ENCODE peak calls at places on chromosomes 11 and 22, in four cellular contexts. Y is stimulated activated naive CD8-positive, alpha-beta T cell treated with anti-CD3 and anti-CD28 coated beads, Interleukin-15, amount 100 ng/mL, for 72 hours; V is SW480; I is GOT3. E is an unnamed sample.

GRCh38 chr22:46936378-46936916 is 174.0 kb downstream of the TBC1D22A start:
- DNase-seq in V (peak; percentile 52), I (no peak), Y (no peak), E (no peak)

GRCh38 chr22:32646476-32646875 is 155.0 kb upstream of the TIMP3 start:
- DNase-seq in I (no peak), V (no peak), Y (no peak), E (no peak)

GRCh38 chr22:28345304-28345703 is 334.3 kb downstream of the TTC28 start:
- DNase-seq in I (no peak), V (no peak), Y (no peak), E (peak; percentile 10)

GRCh38 chr11:40338739-40339138 is 1120.7 kb downstream of the LRRC4C start:
- DNase-seq in I (no peak), Y (no peak), V (peak; percentile 7), E (no peak)

GRCh38 chr11:99320769-99321290 is 300.1 kb downstream of the CNTN5 start:
- DNase-seq in I (no peak), V (no peak), Y (no peak), E (no peak)

GRCh38 chr11:30049214-30049613 is 32.4 kb upstream of the KCNA4 start:
- DNase-seq in Y (no peak), V (no peak), I (no peak), E (no peak)

GRCh38 chr11:126159719-126160344 is 51.6 kb downstream of the RPUSD4 start:
- DNase-seq in I (no peak), V (no peak), Y (no peak), E (peak; percentile 91)

GRCh38 chr22:39431821-39432251 is 25.0 kb upstream of the MGAT3 start:
- DNase-seq in Y (no peak), V (no peak), I (no peak), E (no peak)

GRCh38 chr11:57180141-57180561 is 1.6 kb upstream of the LRRC55 start:
- DNase-seq in I (no peak), Y (no peak), V (no peak), E (peak; percentile 75)

GRCh38 chr11:3989891-3990290 is 104.7 kb upstream of the RRM1 start:
- DNase-seq in Y (peak; percentile 21), V (no peak), I (no peak), E (no peak)

GRCh38 chr22:43881091-43882061 is 10.4 kb downstream of the PNPLA5 start:
- DNase-seq in I (no peak), V (no peak), Y (no peak), E (peak; percentile 39)

GRCh38 chr11:9428706-9429105 is 32.1 kb upstream of the ZNF143 start:
- DNase-seq in I (no peak), Y (no peak), V (no peak), E (no peak)

GRCh38 chr11:134405841-134406240 is 6.2 kb downstream of the B3GAT1 start:
- DNase-seq in V (no peak), Y (no peak), I (no peak), E (peak; percentile 61)

GRCh38 chr11:70531281-70532065 is 133.1 kb downstream of the CTTN start:
- DNase-seq in Y (no peak), I (no peak), V (no peak), E (peak; percentile 59)

GRCh38 chr11:114061053-114062049 is 1.8 kb downstream of the ZBTB16 start:
- DNase-seq in Y (no peak), V (peak; percentile 18), I (no peak), E (peak; percentile 73)

GRCh38 chr11:97621282-97621681 is 1231.5 kb downstream of the JRKL start:
- DNase-seq in I (no peak), Y (no peak), V (no peak), E (no peak)

GRCh38 chr22:19850482-19851109 is 4.1 kb downstream of the GNB1L start:
- DNase-seq in Y (no peak), V (no peak), I (no peak), E (peak; percentile 32)

GRCh38 chr22:43231724-43232034 is 44.7 kb upstream of the TTLL12 start:
- DNase-seq in V (no peak), Y (no peak), I (no peak), E (no peak)

GRCh38 chr11:121931748-121932352 is 184.2 kb downstream of the BLID start:
- DNase-seq in I (no peak), Y (no peak), V (no peak), E (no peak)

GRCh38 chr11:71251159-71251721 is 1.1 kb downstream of the SHANK2 start:
- DNase-seq in Y (no peak), V (peak; percentile 34), I (no peak), E (peak; percentile 78)

GRCh38 chr11:125338886-125339811 is 156.9 kb downstream of the FEZ1 start:
- DNase-seq in Y (no peak), V (no peak), I (no peak), E (no peak)

GRCh38 chr11:68259122-68259959 is 12.4 kb downstream of the C11orf24 start:
- DNase-seq in Y (no peak), I (no peak), V (no peak), E (no peak)